ENCODE peak calls at places on chromosome 12, in four cellular contexts. A, B, F and H are unnamed samples.

GRCh38 chr12:5172886-5173285 is 129.2 kb downstream of the KCNA5 start:
- DNase-seq in A (no peak), B (no peak), F (no peak), H (no peak)

GRCh38 chr12:10722905-10723866 is at the start of gene YBX3:
- DNase-seq in A (peak), B (no peak), F (peak), H (peak)

GRCh38 chr12:28489256-28489655 is 299.0 kb downstream of the CCDC91 start:
- DNase-seq in A (no peak), B (no peak), F (no peak), H (no peak)

GRCh38 chr12:92304335-92305066 is 158.9 kb upstream of the BTG1 start:
- DNase-seq in A (no peak), B (no peak), F (peak), H (peak)

GRCh38 chr12:42468341-42468821 is 121.2 kb downstream of the PRICKLE1 start:
- DNase-seq in A (no peak), B (no peak), F (no peak), H (no peak)

GRCh38 chr12:111766608-111767361 is at the start of gene ALDH2:
- DNase-seq in A (no peak), B (peak), F (peak), H (peak)

GRCh38 chr12:46349253-46349652 is 23.3 kb downstream of the SLC38A2 start:
- DNase-seq in A (no peak), B (no peak), F (no peak), H (no peak)

GRCh38 chr12:25718081-25718731 is 165.1 kb upstream of the LMNTD1 start:
- DNase-seq in A (no peak), B (no peak), F (no peak), H (peak)

GRCh38 chr12:93568091-93568490 is 4.4 kb upstream of the SOCS2 start:
- DNase-seq in A (no peak), B (no peak), F (no peak), H (no peak)

GRCh38 chr12:50636505-50636904 is 127.4 kb upstream of the ATF1 start:
- DNase-seq in A (no peak), B (no peak), F (no peak), H (no peak)

GRCh38 chr12:195951-196350 is 18.0 kb downstream of the SLC6A12 start:
- DNase-seq in A (no peak), B (no peak), F (no peak), H (no peak)

GRCh38 chr12:105334568-105334967 is 4.1 kb downstream of the C12orf75 start:
- DNase-seq in A (no peak), B (no peak), F (no peak), H (no peak)

GRCh38 chr12:24066865-24067264 is 117.4 kb upstream of the SOX5 start:
- DNase-seq in A (no peak), B (no peak), F (no peak), H (no peak)